ENCODE peak calls at places on chromosome 13, in five cellular contexts. One of them, this sample, is unnamed.

GRCh38 chr13:24306632-24307031 is 2.7 kb upstream of the C1QTNF9 start:
- DNase-seq in A549: no peak
- DNase-seq in cardiac muscle cell: no peak
- DNase-seq in tibial nerve: no peak
- DNase-seq in endodermal cell: no peak
- DNase-seq in this sample: no peak

GRCh38 chr13:59364508-59365187 is 799.1 kb downstream of the DIAPH3 start:
- DNase-seq in A549: peak; percentile 1
- DNase-seq in cardiac muscle cell: no peak
- DNase-seq in tibial nerve: no peak
- DNase-seq in endodermal cell: peak; percentile 75
- DNase-seq in this sample: no peak

GRCh38 chr13:49711218-49711863 is 20.1 kb upstream of the EBPL start:
- DNase-seq in A549: no peak
- DNase-seq in cardiac muscle cell: no peak
- DNase-seq in tibial nerve: no peak
- DNase-seq in endodermal cell: no peak
- DNase-seq in this sample: no peak

GRCh38 chr13:37144661-37145060 is 39.2 kb upstream of the CSNK1A1L start:
- DNase-seq in A549: no peak
- DNase-seq in cardiac muscle cell: no peak
- DNase-seq in tibial nerve: no peak
- DNase-seq in endodermal cell: no peak
- DNase-seq in this sample: no peak

GRCh38 chr13:34277971-34278370 is 460.0 kb downstream of the RFC3 start:
- DNase-seq in A549: no peak
- DNase-seq in cardiac muscle cell: no peak
- DNase-seq in tibial nerve: no peak
- DNase-seq in endodermal cell: no peak
- DNase-seq in this sample: no peak

GRCh38 chr13:113602291-113602970 is 17.9 kb downstream of the TFDP1 start:
- DNase-seq in A549: no peak
- DNase-seq in cardiac muscle cell: no peak
- DNase-seq in tibial nerve: no peak
- DNase-seq in endodermal cell: no peak
- DNase-seq in this sample: no peak

GRCh38 chr13:75307370-75307984 is 174.5 kb downstream of the TBC1D4 start:
- DNase-seq in A549: no peak
- DNase-seq in cardiac muscle cell: no peak
- DNase-seq in tibial nerve: no peak
- DNase-seq in endodermal cell: no peak
- DNase-seq in this sample: no peak

GRCh38 chr13:111549464-111549863 is 229.0 kb downstream of the TEX29 start:
- DNase-seq in A549: no peak
- DNase-seq in cardiac muscle cell: no peak
- DNase-seq in tibial nerve: no peak
- DNase-seq in endodermal cell: no peak
- DNase-seq in this sample: no peak

GRCh38 chr13:112680741-112681360 is 9.0 kb upstream of the ATP11A start:
- DNase-seq in A549: no peak
- DNase-seq in cardiac muscle cell: no peak
- DNase-seq in tibial nerve: no peak
- DNase-seq in endodermal cell: peak; percentile 34
- DNase-seq in this sample: no peak

GRCh38 chr13:30585748-30586262 is 31.9 kb upstream of the USPL1 start:
- DNase-seq in A549: no peak
- DNase-seq in cardiac muscle cell: no peak
- DNase-seq in tibial nerve: no peak
- DNase-seq in endodermal cell: no peak
- DNase-seq in this sample: no peak

GRCh38 chr13:54607421-54607820 is 1578.8 kb downstream of the OLFM4 start:
- DNase-seq in A549: no peak
- DNase-seq in cardiac muscle cell: no peak
- DNase-seq in tibial nerve: no peak
- DNase-seq in endodermal cell: no peak
- DNase-seq in this sample: no peak

GRCh38 chr13:31639443-31640163 is 99.7 kb upstream of the RXFP2 start:
- DNase-seq in A549: no peak
- DNase-seq in cardiac muscle cell: no peak
- DNase-seq in tibial nerve: no peak
- DNase-seq in endodermal cell: no peak
- DNase-seq in this sample: no peak

GRCh38 chr13:113209880-113210421 is 538 bp downstream of the CUL4A start:
- DNase-seq in A549: no peak
- DNase-seq in cardiac muscle cell: peak; percentile 60
- DNase-seq in tibial nerve: no peak
- DNase-seq in endodermal cell: peak; percentile 88
- DNase-seq in this sample: no peak

GRCh38 chr13:71625183-71625582 is 241.8 kb downstream of the DACH1 start:
- DNase-seq in A549: no peak
- DNase-seq in cardiac muscle cell: no peak
- DNase-seq in tibial nerve: no peak
- DNase-seq in endodermal cell: no peak
- DNase-seq in this sample: no peak

GRCh38 chr13:60627071-60627686 is 230.2 kb downstream of the TDRD3 start:
- DNase-seq in A549: peak; percentile 6
- DNase-seq in cardiac muscle cell: peak; percentile 73
- DNase-seq in tibial nerve: peak; percentile 16
- DNase-seq in endodermal cell: peak; percentile 91
- DNase-seq in this sample: peak; percentile 6

GRCh38 chr13:107743523-107743922 is 471.8 kb downstream of the LIG4 start:
- DNase-seq in A549: no peak
- DNase-seq in cardiac muscle cell: no peak
- DNase-seq in tibial nerve: no peak
- DNase-seq in endodermal cell: no peak
- DNase-seq in this sample: no peak

GRCh38 chr13:67408823-67409222 is 178.7 kb upstream of the PCDH9 start:
- DNase-seq in A549: no peak
- DNase-seq in cardiac muscle cell: no peak
- DNase-seq in tibial nerve: no peak
- DNase-seq in endodermal cell: peak; percentile 70
- DNase-seq in this sample: no peak

GRCh38 chr13:103431880-103432279 is 365.7 kb upstream of the SLC10A2 start:
- DNase-seq in A549: no peak
- DNase-seq in cardiac muscle cell: no peak
- DNase-seq in tibial nerve: no peak
- DNase-seq in endodermal cell: no peak
- DNase-seq in this sample: no peak

GRCh38 chr13:50123515-50123861 is 108.2 kb downstream of the KCNRG start:
- DNase-seq in A549: no peak
- DNase-seq in cardiac muscle cell: no peak
- DNase-seq in tibial nerve: no peak
- DNase-seq in endodermal cell: no peak
- DNase-seq in this sample: no peak

GRCh38 chr13:23766199-23766771 is 122.9 kb downstream of the MIPEP start:
- DNase-seq in A549: no peak
- DNase-seq in cardiac muscle cell: no peak
- DNase-seq in tibial nerve: no peak
- DNase-seq in endodermal cell: no peak
- DNase-seq in this sample: no peak

GRCh38 chr13:47135800-47136658 is 239.2 kb upstream of the HTR2A start:
- DNase-seq in A549: no peak
- DNase-seq in cardiac muscle cell: no peak
- DNase-seq in tibial nerve: no peak
- DNase-seq in endodermal cell: no peak
- DNase-seq in this sample: no peak

GRCh38 chr13:112576191-112576590 is 11.8 kb downstream of the TUBGCP3 start:
- DNase-seq in A549: no peak
- DNase-seq in cardiac muscle cell: no peak
- DNase-seq in tibial nerve: no peak
- DNase-seq in endodermal cell: no peak
- DNase-seq in this sample: no peak

GRCh38 chr13:44132710-44133109 is 240.9 kb upstream of the SERP2 start:
- DNase-seq in A549: no peak
- DNase-seq in cardiac muscle cell: no peak
- DNase-seq in tibial nerve: peak; percentile 10
- DNase-seq in endodermal cell: no peak
- DNase-seq in this sample: peak; percentile 79

GRCh38 chr13:72109863-72110262 is 242.9 kb upstream of the DACH1 start:
- DNase-seq in A549: no peak
- DNase-seq in cardiac muscle cell: no peak
- DNase-seq in tibial nerve: no peak
- DNase-seq in endodermal cell: no peak
- DNase-seq in this sample: no peak

GRCh38 chr13:29171244-29171643 is 351.1 kb downstream of the MTUS2 start:
- DNase-seq in A549: no peak
- DNase-seq in cardiac muscle cell: no peak
- DNase-seq in tibial nerve: no peak
- DNase-seq in endodermal cell: no peak
- DNase-seq in this sample: no peak

GRCh38 chr13:106493569-106493968 is 41.9 kb downstream of the EFNB2 start:
- DNase-seq in A549: no peak
- DNase-seq in cardiac muscle cell: no peak
- DNase-seq in tibial nerve: peak; percentile 18
- DNase-seq in endodermal cell: no peak
- DNase-seq in this sample: no peak

GRCh38 chr13:37319041-37319443 is 213.6 kb upstream of the CSNK1A1L start:
- DNase-seq in A549: no peak
- DNase-seq in cardiac muscle cell: no peak
- DNase-seq in tibial nerve: no peak
- DNase-seq in endodermal cell: no peak
- DNase-seq in this sample: no peak

GRCh38 chr13:32850311-32851052 is 165.7 kb upstream of the KL start:
- DNase-seq in A549: no peak
- DNase-seq in cardiac muscle cell: no peak
- DNase-seq in tibial nerve: no peak
- DNase-seq in endodermal cell: peak; percentile 7
- DNase-seq in this sample: no peak

GRCh38 chr13:104616990-104617389 is 1550.8 kb upstream of the SLC10A2 start:
- DNase-seq in A549: no peak
- DNase-seq in cardiac muscle cell: no peak
- DNase-seq in tibial nerve: no peak
- DNase-seq in endodermal cell: no peak
- DNase-seq in this sample: no peak

GRCh38 chr13:110314516-110315245 is 7.6 kb downstream of the COL4A2 start:
- DNase-seq in A549: no peak
- DNase-seq in cardiac muscle cell: peak; percentile 83
- DNase-seq in tibial nerve: no peak
- DNase-seq in endodermal cell: peak; percentile 35
- DNase-seq in this sample: peak; percentile 62

GRCh38 chr13:110312669-110313031 is 5.6 kb downstream of the COL4A2 start:
- DNase-seq in A549: no peak
- DNase-seq in cardiac muscle cell: no peak
- DNase-seq in tibial nerve: no peak
- DNase-seq in endodermal cell: peak; percentile 46
- DNase-seq in this sample: no peak

GRCh38 chr13:110310541-110311491 is 3.7 kb downstream of the COL4A2 start:
- DNase-seq in A549: no peak
- DNase-seq in cardiac muscle cell: no peak
- DNase-seq in tibial nerve: no peak
- DNase-seq in endodermal cell: peak; percentile 32
- DNase-seq in this sample: no peak

GRCh38 chr13:110309661-110310524 is 2.8 kb downstream of the COL4A2 start:
- DNase-seq in A549: no peak
- DNase-seq in cardiac muscle cell: no peak
- DNase-seq in tibial nerve: no peak
- DNase-seq in endodermal cell: no peak
- DNase-seq in this sample: no peak

GRCh38 chr13:110311721-110312668 is 4.9 kb downstream of the COL4A2 start:
- DNase-seq in A549: no peak
- DNase-seq in cardiac muscle cell: no peak
- DNase-seq in tibial nerve: no peak
- DNase-seq in endodermal cell: peak; percentile 49
- DNase-seq in this sample: peak; percentile 37
- H3K4me1 ChIP-seq in A549: peaks cover 46% of the 10 kb centered on the region
- H3K4me1 ChIP-seq in cardiac muscle cell: peaks cover 42% of the 10 kb centered on the region
- H3K4me1 ChIP-seq in tibial nerve: no peaks in the 10 kb centered on the region
- H3K4me1 ChIP-seq in endodermal cell: peaks cover 44% of the 10 kb centered on the region
- H3K4me1 ChIP-seq in this sample: peaks cover 79% of the 10 kb centered on the region

GRCh38 chr13:102091231-102091630 is 310.6 kb downstream of the FGF14 start:
- DNase-seq in A549: no peak
- DNase-seq in cardiac muscle cell: peak; percentile 1
- DNase-seq in tibial nerve: no peak
- DNase-seq in endodermal cell: peak; percentile 90
- DNase-seq in this sample: no peak

GRCh38 chr13:102089722-102090121 is 312.1 kb downstream of the FGF14 start:
- DNase-seq in A549: no peak
- DNase-seq in cardiac muscle cell: no peak
- DNase-seq in tibial nerve: no peak
- DNase-seq in endodermal cell: no peak
- DNase-seq in this sample: no peak

GRCh38 chr13:102090532-102090931 is 311.3 kb downstream of the FGF14 start:
- DNase-seq in A549: no peak
- DNase-seq in cardiac muscle cell: no peak
- DNase-seq in tibial nerve: no peak
- DNase-seq in endodermal cell: no peak
- DNase-seq in this sample: no peak

DNA sequence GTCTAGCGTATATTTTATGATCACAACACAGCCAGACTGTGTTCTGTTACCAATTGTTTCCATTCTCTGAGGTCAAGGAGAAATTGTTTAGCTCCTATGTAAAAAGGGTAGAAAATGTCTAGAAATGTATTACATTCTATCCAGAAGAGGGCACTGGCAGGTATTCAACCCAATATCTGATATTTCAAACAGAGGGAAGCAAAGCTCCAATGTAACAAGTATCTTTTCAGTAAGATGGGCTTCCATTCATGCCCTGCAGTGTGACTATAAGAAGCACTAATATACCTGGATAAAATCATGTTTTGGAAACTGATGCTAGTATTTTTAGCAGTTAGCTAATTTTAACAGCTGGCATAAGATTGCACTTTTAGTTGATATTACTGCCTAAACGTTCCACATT is 312.7 kb downstream of the FGF14 start:
- DNase-seq in A549: no peak
- DNase-seq in cardiac muscle cell: peak; percentile 7
- DNase-seq in tibial nerve: no peak
- DNase-seq in endodermal cell: no peak
- DNase-seq in this sample: no peak
- TF ChIP-seq CTCF in A549: no peak
- TF ChIP-seq CTCF in cardiac muscle cell: no peak
- TF ChIP-seq CTCF in tibial nerve: no peak
- TF ChIP-seq CTCF in endodermal cell: peak; percentile 53
- TF ChIP-seq CTCF in this sample: peak; percentile 32

DNA sequence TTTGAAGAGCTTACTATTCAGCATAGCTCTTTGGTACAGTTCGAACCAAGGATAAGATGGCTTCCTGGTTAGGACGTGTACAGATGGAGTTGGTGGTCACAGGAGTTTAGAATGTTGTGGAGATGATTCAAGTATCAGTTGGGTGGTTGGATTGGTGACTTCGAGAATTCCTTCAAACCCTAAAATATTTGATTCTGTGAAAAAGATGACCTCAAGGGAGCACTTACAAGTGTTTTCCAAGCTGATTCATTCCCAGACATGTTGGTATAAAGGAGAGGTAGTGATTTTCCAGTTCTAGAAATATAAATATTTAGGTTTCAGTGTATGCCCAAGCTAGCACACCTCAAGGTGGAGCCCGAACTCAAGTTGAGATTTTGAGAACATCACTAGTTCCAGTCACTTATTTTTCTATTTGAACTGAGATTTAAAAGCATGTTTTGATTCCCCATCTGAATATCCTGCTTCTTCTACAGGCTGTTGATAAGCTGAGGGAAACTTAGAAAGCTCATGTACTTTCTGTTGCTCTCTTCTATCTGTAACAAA is 306.1 kb downstream of the DCT start:
- DNase-seq in A549: no peak
- DNase-seq in cardiac muscle cell: no peak
- DNase-seq in tibial nerve: no peak
- DNase-seq in endodermal cell: no peak
- DNase-seq in this sample: no peak
- H3K4me1 ChIP-seq in A549: no peaks in the 10 kb centered on the region
- H3K4me1 ChIP-seq in cardiac muscle cell: no peaks in the 10 kb centered on the region
- H3K4me1 ChIP-seq in tibial nerve: no peaks in the 10 kb centered on the region
- H3K4me1 ChIP-seq in endodermal cell: no peaks in the 10 kb centered on the region
- H3K4me1 ChIP-seq in this sample: peaks cover 9% of the 10 kb centered on the region

GRCh38 chr13:45340422-45341033 is 455 bp downstream of the TPT1 start:
- DNase-seq in A549: peak; percentile 47
- DNase-seq in cardiac muscle cell: peak; percentile 92
- DNase-seq in tibial nerve: peak; percentile 86
- DNase-seq in endodermal cell: peak; percentile 87
- DNase-seq in this sample: peak; percentile 94
- TF ChIP-seq CTCF in A549: no peak
- TF ChIP-seq CTCF in cardiac muscle cell: peak; percentile 39
- TF ChIP-seq CTCF in tibial nerve: peak; percentile 44
- TF ChIP-seq CTCF in endodermal cell: peak; percentile 69
- TF ChIP-seq CTCF in this sample: peak; percentile 70

This sample was measured in heart right ventricle.